ENCODE peak calls at places on chromosomes 3 and 15, in nine cellular contexts. One of them, this sample, is unnamed.

GRCh38 chr3:13086594-13086993 is 13.4 kb upstream of the IQSEC1 start:
- DNase-seq in NCI-H2081: no peak
- DNase-seq in CD8-positive, alpha-beta T cell: no peak
- DNase-seq in sciatic nerve: no peak
- DNase-seq in stimulated activated CD8-positive, alpha-beta memory T cell treated with anti-CD3 and anti-CD28 coated beads, Interleukin-15, amount 100 ng/mL, for 4 hours: no peak
- DNase-seq in EL: no peak
- DNase-seq in GM23248: no peak
- DNase-seq in naive B cell: peak
- DNase-seq in heart left ventricle: no peak
- DNase-seq in this sample: no peak

GRCh38 chr15:73630796-73631471 is 2.3 kb downstream of the NPTN start:
- DNase-seq in GM23248: peak
- DNase-seq in naive B cell: no peak
- DNase-seq in NCI-H2081: peak
- DNase-seq in heart left ventricle: no peak
- DNase-seq in sciatic nerve: no peak
- DNase-seq in stimulated activated CD8-positive, alpha-beta memory T cell treated with anti-CD3 and anti-CD28 coated beads, Interleukin-15, amount 100 ng/mL, for 4 hours: no peak
- DNase-seq in EL: no peak
- DNase-seq in CD8-positive, alpha-beta T cell: no peak
- DNase-seq in this sample: peak

GRCh38 chr15:31079519-31079918 is 22.0 kb downstream of the TRPM1 start:
- DNase-seq in EL: peak
- DNase-seq in sciatic nerve: no peak
- DNase-seq in CD8-positive, alpha-beta T cell: no peak
- DNase-seq in NCI-H2081: no peak
- DNase-seq in heart left ventricle: no peak
- DNase-seq in GM23248: peak
- DNase-seq in naive B cell: no peak
- DNase-seq in stimulated activated CD8-positive, alpha-beta memory T cell treated with anti-CD3 and anti-CD28 coated beads, Interleukin-15, amount 100 ng/mL, for 4 hours: no peak
- DNase-seq in this sample: no peak

GRCh38 chr15:49521802-49522201 is 98.8 kb downstream of the FGF7 start:
- DNase-seq in sciatic nerve: no peak
- DNase-seq in EL: peak
- DNase-seq in naive B cell: no peak
- DNase-seq in GM23248: no peak
- DNase-seq in heart left ventricle: no peak
- DNase-seq in CD8-positive, alpha-beta T cell: no peak
- DNase-seq in NCI-H2081: no peak
- DNase-seq in stimulated activated CD8-positive, alpha-beta memory T cell treated with anti-CD3 and anti-CD28 coated beads, Interleukin-15, amount 100 ng/mL, for 4 hours: no peak
- DNase-seq in this sample: peak

GRCh38 chr15:99006146-99006545 is 1.4 kb downstream of the PGPEP1L start:
- DNase-seq in stimulated activated CD8-positive, alpha-beta memory T cell treated with anti-CD3 and anti-CD28 coated beads, Interleukin-15, amount 100 ng/mL, for 4 hours: no peak
- DNase-seq in NCI-H2081: no peak
- DNase-seq in heart left ventricle: no peak
- DNase-seq in GM23248: no peak
- DNase-seq in EL: no peak
- DNase-seq in naive B cell: no peak
- DNase-seq in CD8-positive, alpha-beta T cell: no peak
- DNase-seq in sciatic nerve: no peak
- DNase-seq in this sample: no peak

GRCh38 chr3:4985330-4986174 is 6.3 kb downstream of the BHLHE40 start:
- DNase-seq in EL: peak
- DNase-seq in heart left ventricle: no peak
- DNase-seq in sciatic nerve: no peak
- DNase-seq in NCI-H2081: no peak
- DNase-seq in GM23248: peak
- DNase-seq in stimulated activated CD8-positive, alpha-beta memory T cell treated with anti-CD3 and anti-CD28 coated beads, Interleukin-15, amount 100 ng/mL, for 4 hours: no peak
- DNase-seq in naive B cell: no peak
- DNase-seq in CD8-positive, alpha-beta T cell: no peak
- DNase-seq in this sample: no peak

GRCh38 chr3:142596726-142597088 is 514 bp downstream of the PLS1 start:
- DNase-seq in sciatic nerve: no peak
- DNase-seq in naive B cell: no peak
- DNase-seq in CD8-positive, alpha-beta T cell: no peak
- DNase-seq in EL: no peak
- DNase-seq in NCI-H2081: no peak
- DNase-seq in stimulated activated CD8-positive, alpha-beta memory T cell treated with anti-CD3 and anti-CD28 coated beads, Interleukin-15, amount 100 ng/mL, for 4 hours: no peak
- DNase-seq in GM23248: no peak
- DNase-seq in heart left ventricle: no peak
- DNase-seq in this sample: no peak

GRCh38 chr3:196667056-196667844 is 27.8 kb downstream of the NRROS start:
- DNase-seq in heart left ventricle: no peak
- DNase-seq in stimulated activated CD8-positive, alpha-beta memory T cell treated with anti-CD3 and anti-CD28 coated beads, Interleukin-15, amount 100 ng/mL, for 4 hours: no peak
- DNase-seq in naive B cell: no peak
- DNase-seq in sciatic nerve: peak
- DNase-seq in NCI-H2081: no peak
- DNase-seq in EL: no peak
- DNase-seq in CD8-positive, alpha-beta T cell: no peak
- DNase-seq in GM23248: no peak
- DNase-seq in this sample: no peak

GRCh38 chr15:40691737-40692136 is 3.2 kb upstream of the RAD51 start:
- DNase-seq in sciatic nerve: no peak
- DNase-seq in GM23248: no peak
- DNase-seq in stimulated activated CD8-positive, alpha-beta memory T cell treated with anti-CD3 and anti-CD28 coated beads, Interleukin-15, amount 100 ng/mL, for 4 hours: no peak
- DNase-seq in CD8-positive, alpha-beta T cell: no peak
- DNase-seq in heart left ventricle: no peak
- DNase-seq in NCI-H2081: no peak
- DNase-seq in EL: no peak
- DNase-seq in naive B cell: no peak
- DNase-seq in this sample: no peak

GRCh38 chr3:187739125-187739560 is 6.1 kb downstream of the BCL6 start:
- DNase-seq in CD8-positive, alpha-beta T cell: no peak
- DNase-seq in EL: no peak
- DNase-seq in naive B cell: no peak
- DNase-seq in NCI-H2081: no peak
- DNase-seq in heart left ventricle: peak
- DNase-seq in stimulated activated CD8-positive, alpha-beta memory T cell treated with anti-CD3 and anti-CD28 coated beads, Interleukin-15, amount 100 ng/mL, for 4 hours: no peak
- DNase-seq in sciatic nerve: peak
- DNase-seq in GM23248: no peak
- DNase-seq in this sample: no peak

GRCh38 chr3:105598047-105598796 is 231.5 kb downstream of the ALCAM start:
- DNase-seq in heart left ventricle: no peak
- DNase-seq in stimulated activated CD8-positive, alpha-beta memory T cell treated with anti-CD3 and anti-CD28 coated beads, Interleukin-15, amount 100 ng/mL, for 4 hours: no peak
- DNase-seq in NCI-H2081: no peak
- DNase-seq in EL: peak
- DNase-seq in sciatic nerve: no peak
- DNase-seq in naive B cell: no peak
- DNase-seq in CD8-positive, alpha-beta T cell: no peak
- DNase-seq in GM23248: peak
- DNase-seq in this sample: peak

GRCh38 chr3:183533410-183534132 is 21.9 kb downstream of the KLHL6 start:
- DNase-seq in naive B cell: no peak
- DNase-seq in stimulated activated CD8-positive, alpha-beta memory T cell treated with anti-CD3 and anti-CD28 coated beads, Interleukin-15, amount 100 ng/mL, for 4 hours: no peak
- DNase-seq in NCI-H2081: no peak
- DNase-seq in heart left ventricle: no peak
- DNase-seq in EL: no peak
- DNase-seq in sciatic nerve: no peak
- DNase-seq in CD8-positive, alpha-beta T cell: no peak
- DNase-seq in GM23248: no peak
- DNase-seq in this sample: no peak

GRCh38 chr3:10517616-10518015 is 12.2 kb upstream of the ATP2B2 start:
- DNase-seq in stimulated activated CD8-positive, alpha-beta memory T cell treated with anti-CD3 and anti-CD28 coated beads, Interleukin-15, amount 100 ng/mL, for 4 hours: no peak
- DNase-seq in sciatic nerve: peak
- DNase-seq in NCI-H2081: no peak
- DNase-seq in heart left ventricle: no peak
- DNase-seq in naive B cell: no peak
- DNase-seq in CD8-positive, alpha-beta T cell: no peak
- DNase-seq in GM23248: no peak
- DNase-seq in EL: no peak
- DNase-seq in this sample: no peak

GRCh38 chr15:47742334-47742733 is 25.0 kb downstream of the SEMA6D start:
- DNase-seq in GM23248: no peak
- DNase-seq in NCI-H2081: no peak
- DNase-seq in naive B cell: no peak
- DNase-seq in sciatic nerve: no peak
- DNase-seq in EL: no peak
- DNase-seq in heart left ventricle: no peak
- DNase-seq in stimulated activated CD8-positive, alpha-beta memory T cell treated with anti-CD3 and anti-CD28 coated beads, Interleukin-15, amount 100 ng/mL, for 4 hours: no peak
- DNase-seq in CD8-positive, alpha-beta T cell: no peak
- DNase-seq in this sample: no peak

GRCh38 chr15:40506964-40507571 is 36.3 kb downstream of the CHST14 start:
- DNase-seq in heart left ventricle: peak
- DNase-seq in naive B cell: peak
- DNase-seq in sciatic nerve: peak
- DNase-seq in CD8-positive, alpha-beta T cell: peak
- DNase-seq in stimulated activated CD8-positive, alpha-beta memory T cell treated with anti-CD3 and anti-CD28 coated beads, Interleukin-15, amount 100 ng/mL, for 4 hours: peak
- DNase-seq in EL: peak
- DNase-seq in GM23248: peak
- DNase-seq in NCI-H2081: no peak
- DNase-seq in this sample: peak

GRCh38 chr15:25186411-25186810 is 231.6 kb downstream of the SNRPN start:
- DNase-seq in NCI-H2081: no peak
- DNase-seq in sciatic nerve: no peak
- DNase-seq in stimulated activated CD8-positive, alpha-beta memory T cell treated with anti-CD3 and anti-CD28 coated beads, Interleukin-15, amount 100 ng/mL, for 4 hours: no peak
- DNase-seq in heart left ventricle: peak
- DNase-seq in CD8-positive, alpha-beta T cell: peak
- DNase-seq in naive B cell: no peak
- DNase-seq in EL: no peak
- DNase-seq in GM23248: no peak
- DNase-seq in this sample: no peak

GRCh38 chr3:142693294-142693853 is 30.5 kb upstream of the TRPC1 start:
- DNase-seq in heart left ventricle: no peak
- DNase-seq in CD8-positive, alpha-beta T cell: no peak
- DNase-seq in GM23248: no peak
- DNase-seq in sciatic nerve: no peak
- DNase-seq in EL: no peak
- DNase-seq in NCI-H2081: no peak
- DNase-seq in stimulated activated CD8-positive, alpha-beta memory T cell treated with anti-CD3 and anti-CD28 coated beads, Interleukin-15, amount 100 ng/mL, for 4 hours: no peak
- DNase-seq in naive B cell: no peak
- DNase-seq in this sample: no peak